ENCODE peak calls at places on chromosomes 1 and 21, in ten cellular contexts. A, V, F, O, M, D, S, P, H and R are unnamed samples.

GRCh38 chr1:112317140-112317539 is 78.9 kb upstream of the CTTNBP2NL start:
- DNase-seq in A (no peak), V (no peak), F (no peak), O (no peak), M (no peak), D (no peak), S (no peak), P (no peak), H (no peak), R (no peak)

GRCh38 chr1:36320291-36320758 is 3.1 kb downstream of the EVA1B start:
- DNase-seq in A (no peak), V (no peak), F (no peak), O (no peak), M (no peak), D (no peak), S (no peak), P (no peak), H (no peak), R (no peak)

GRCh38 chr1:118483245-118484006 is 298.4 kb upstream of the SPAG17 start:
- DNase-seq in A (no peak), V (no peak), F (no peak), O (no peak), M (no peak), D (no peak), S (no peak), P (no peak), H (no peak), R (no peak)

GRCh38 chr1:23691499-23692307 is at the start of gene RPL11:
- DNase-seq in A (peak; percentile 92), V (peak; percentile 94), F (peak; percentile 93), O (peak; percentile 88), M (peak; percentile 72), D (peak; percentile 95), S (peak; percentile 88), P (peak; percentile 88), H (peak; percentile 97), R (peak; percentile 95)

GRCh38 chr1:43427941-43428340 is 25.8 kb downstream of the HYI start:
- DNase-seq in A (no peak), V (no peak), F (no peak), O (no peak), M (no peak), D (no peak), S (no peak), P (no peak), H (peak; percentile 29), R (no peak)

GRCh38 chr1:53583903-53584210 is 124.7 kb downstream of the DMRTB1 start:
- DNase-seq in A (no peak), V (no peak), F (no peak), O (no peak), M (no peak), D (no peak), S (no peak), P (no peak), H (peak; percentile 43), R (no peak)

GRCh38 chr21:32423846-32424535 is 11.5 kb downstream of the EVA1C start:
- DNase-seq in A (no peak), V (no peak), F (no peak), O (no peak), M (no peak), D (no peak), S (no peak), P (no peak), H (no peak), R (no peak)

GRCh38 chr1:202627841-202628565 is 82.3 kb downstream of the SYT2 start:
- DNase-seq in A (no peak), V (no peak), F (no peak), O (no peak), M (no peak), D (no peak), S (no peak), P (no peak), H (no peak), R (no peak)

GRCh38 chr1:85146972-85147359 is 53.9 kb downstream of the SYDE2 start:
- DNase-seq in A (no peak), V (no peak), F (no peak), O (peak; percentile 27), M (no peak), D (no peak), S (no peak), P (no peak), H (no peak), R (no peak)

GRCh38 chr1:160373696-160374095 is 6.8 kb downstream of the NHLH1 start:
- DNase-seq in A (no peak), V (no peak), F (no peak), O (no peak), M (no peak), D (no peak), S (no peak), P (no peak), H (no peak), R (no peak)

GRCh38 chr1:214460304-214460916 is 91.0 kb downstream of the PTPN14 start:
- DNase-seq in A (no peak), V (no peak), F (no peak), O (no peak), M (no peak), D (no peak), S (no peak), P (no peak), H (no peak), R (no peak)

GRCh38 chr1:177256153-177256814 is 85.5 kb downstream of the BRINP2 start:
- DNase-seq in A (peak; percentile 51), V (peak; percentile 60), F (peak; percentile 38), O (peak; percentile 93), M (no peak), D (peak; percentile 72), S (no peak), P (no peak), H (peak; percentile 72), R (peak; percentile 26)

GRCh38 chr1:3166206-3166918 is 97.4 kb downstream of the PRDM16 start:
- DNase-seq in A (no peak), V (no peak), F (no peak), O (no peak), M (no peak), D (no peak), S (no peak), P (no peak), H (no peak), R (no peak)

GRCh38 chr1:236282159-236282716 is 480 bp upstream of the ERO1B start:
- DNase-seq in A (no peak), V (no peak), F (no peak), O (no peak), M (no peak), D (no peak), S (no peak), P (no peak), H (no peak), R (peak; percentile 22)

GRCh38 chr1:64733576-64734288 is 11.1 kb upstream of the RAVER2 start:
- DNase-seq in A (no peak), V (no peak), F (no peak), O (no peak), M (no peak), D (no peak), S (no peak), P (no peak), H (no peak), R (no peak)

DNA sequence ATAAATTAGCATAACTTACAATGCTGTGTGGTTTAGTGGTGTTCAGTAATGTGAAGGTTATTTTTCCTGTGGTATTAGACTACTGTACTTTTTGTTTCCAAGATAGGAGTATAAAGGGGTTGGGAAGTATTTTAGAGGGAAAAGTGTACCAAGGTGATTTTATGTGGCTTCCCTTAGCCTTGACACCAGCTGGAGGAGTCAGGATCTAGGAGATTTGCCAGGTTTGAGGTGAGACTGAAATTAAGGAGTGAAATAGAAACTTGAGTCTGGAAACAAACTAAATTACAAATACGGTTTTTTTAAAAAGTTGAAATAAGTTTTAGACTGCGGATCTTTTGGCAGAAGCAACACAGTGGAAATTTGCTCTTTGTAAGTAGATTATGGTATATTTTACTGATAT is 32.3 kb downstream of the COG2 start:
- DNase-seq in A (no peak), V (no peak), F (no peak), O (no peak), M (no peak), D (no peak), S (no peak), P (no peak), H (no peak), R (no peak)
- H3K4me3 ChIP-seq in A (no peak overlapping the region), V (no peak overlapping the region), F (no peak overlapping the region), O (no peak overlapping the region), M (no peak overlapping the region), D (no peak overlapping the region), S (no peak overlapping the region), P (no peak overlapping the region), H (no peak overlapping the region), R (no peak overlapping the region)

DNA sequence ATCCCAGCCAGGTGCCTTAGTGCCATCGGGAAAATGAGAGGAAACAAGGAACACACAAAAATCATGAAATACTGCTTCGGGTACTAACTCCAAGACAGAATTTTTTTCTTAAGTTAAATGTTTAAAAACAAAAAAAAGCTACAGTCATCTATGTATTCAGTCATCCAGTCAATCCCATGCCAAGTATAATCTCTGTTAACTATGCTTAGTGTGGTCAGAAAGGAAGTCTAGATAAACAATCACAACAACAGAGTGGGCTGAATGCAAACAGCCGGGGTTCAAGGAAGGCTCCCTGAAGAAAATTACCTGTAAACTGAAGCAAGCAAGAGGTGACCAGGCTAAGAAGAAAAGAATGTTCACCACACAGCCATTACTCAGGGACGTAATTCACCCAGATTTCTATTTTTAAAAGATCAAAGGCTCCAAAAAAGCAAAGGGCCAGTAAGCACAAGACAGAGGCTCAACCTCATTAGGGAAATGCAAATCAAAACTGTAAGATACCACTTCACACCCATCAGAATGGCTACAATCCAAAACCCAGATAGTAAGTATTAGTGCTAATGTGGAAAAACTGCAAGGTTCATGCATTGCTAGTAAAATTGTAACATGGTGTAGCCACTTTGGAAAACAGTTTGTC is 53.0 kb downstream of the RERE start:
- DNase-seq in A (no peak), V (no peak), F (no peak), O (no peak), M (no peak), D (no peak), S (peak; percentile 15), P (no peak), H (no peak), R (no peak)
- H3K4me3 ChIP-seq in A (no peak overlapping the region), V (no peak overlapping the region), F (no peak overlapping the region), O (no peak overlapping the region), M (no peak overlapping the region), D (no peak overlapping the region), S (peak overlapping the region; percentile 24), P (no peak overlapping the region), H (no peak overlapping the region), R (no peak overlapping the region)

DNA sequence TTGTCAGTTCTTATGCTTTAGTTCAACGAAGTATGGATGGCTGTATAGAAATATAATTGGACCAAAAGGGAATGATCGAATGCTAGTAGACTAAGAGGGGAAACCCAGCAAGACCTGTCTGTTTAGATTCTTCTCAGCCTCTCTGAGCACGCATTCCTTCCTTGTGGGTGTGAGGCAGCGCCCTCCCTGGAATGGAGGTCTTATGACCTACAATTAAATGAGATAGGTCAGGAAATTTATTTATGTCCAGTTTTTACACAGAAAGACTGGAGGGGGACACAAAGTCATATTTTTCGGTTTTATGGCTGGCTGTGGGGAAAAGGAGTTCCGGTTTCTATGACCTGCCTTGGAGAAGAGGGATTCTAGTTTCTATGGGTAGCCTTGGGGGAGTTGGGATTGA is 66.1 kb downstream of the KCNK1 start:
- DNase-seq in A (no peak), V (no peak), F (no peak), O (no peak), M (no peak), D (no peak), S (no peak), P (no peak), H (no peak), R (no peak)
- H3K4me3 ChIP-seq in A (no peak overlapping the region), V (no peak overlapping the region), F (no peak overlapping the region), O (no peak overlapping the region), M (no peak overlapping the region), D (no peak overlapping the region), S (no peak overlapping the region), P (no peak overlapping the region), H (no peak overlapping the region), R (no peak overlapping the region)

GRCh38 chr1:20079661-20080305 is 9.8 kb downstream of the PLA2G5 start:
- DNase-seq in A (no peak), V (no peak), F (no peak), O (no peak), M (no peak), D (no peak), S (no peak), P (no peak), H (peak; percentile 50), R (peak; percentile 25)
- H3K4me3 ChIP-seq in A (no peak overlapping the region), V (no peak overlapping the region), F (no peak overlapping the region), O (no peak overlapping the region), M (no peak overlapping the region), D (no peak overlapping the region), S (no peak overlapping the region), P (no peak overlapping the region), H (no peak overlapping the region), R (no peak overlapping the region)